ENCODE peak calls at places on chromosomes 6 and 20, in seven cellular contexts. F is K562, C is SK-N-SH, I is HCT116, Z is GM12878, P is HepG2, Q is H1. K is an unnamed sample.
A peak's percentile ranks its signal among the peaks of the same experiment; 100 is the strongest.

GRCh38 chr6:101926149-101926925 is 532.8 kb downstream of the GRIK2 start:
- DNase-seq in Z (no peak), F (no peak), Q (no peak), C (no peak), I (no peak), P (no peak), K (no peak)

GRCh38 chr6:19535351-19535750 is 301.8 kb upstream of the ID4 start:
- DNase-seq in Z (no peak), C (no peak), Q (no peak), F (no peak), I (no peak), P (no peak), K (no peak)

GRCh38 chr20:48928832-48929725 is 7.6 kb downstream of the ARFGEF2 start:
- DNase-seq in Z (no peak), F (no peak), C (no peak), P (no peak), I (no peak), Q (no peak), K (no peak)

GRCh38 chr6:13261464-13261994 is 66.8 kb downstream of the TBC1D7 start:
- DNase-seq in P (no peak), I (no peak), Z (peak; percentile 80), F (no peak), Q (no peak), C (no peak), K (no peak)

GRCh38 chr6:129486333-129486732 is 223.6 kb downstream of the ARHGAP18 start:
- DNase-seq in F (no peak), Z (no peak), Q (no peak), C (no peak), P (no peak), I (no peak), K (no peak)

GRCh38 chr20:33817411-33817810 is 6.3 kb downstream of the CHMP4B start:
- DNase-seq in I (no peak), Q (no peak), C (no peak), F (no peak), Z (no peak), P (no peak), K (no peak)

GRCh38 chr6:135537782-135538301 is 40.3 kb upstream of the AHI1 start:
- DNase-seq in Q (no peak), Z (no peak), C (no peak), I (peak; percentile 34), P (no peak), F (no peak), K (no peak)

GRCh38 chr6:11931296-11932035 is 80.6 kb upstream of the HIVEP1 start:
- DNase-seq in P (no peak), C (no peak), I (no peak), Z (no peak), Q (no peak), F (peak; percentile 98), K (no peak)

GRCh38 chr6:37495199-37495913 is 4.3 kb downstream of the CCDC167 start:
- DNase-seq in Q (no peak), I (no peak), Z (no peak), P (no peak), C (peak; percentile 66), F (no peak), K (no peak)

GRCh38 chr20:63830821-63831593 is at the start of gene ZBTB46:
- DNase-seq in Z (no peak), Q (no peak), P (no peak), F (peak; percentile 77), I (no peak), C (peak; percentile 99), K (peak; percentile 78)

GRCh38 chr20:63828545-63828944 is 2.5 kb downstream of the ZBTB46 start:
- DNase-seq in C (no peak), I (no peak), F (no peak), Q (no peak), Z (no peak), P (no peak), K (no peak)

GRCh38 chr20:63829598-63829942 is 1.5 kb downstream of the ZBTB46 start:
- DNase-seq in P (no peak), C (no peak), I (no peak), F (no peak), Z (no peak), Q (no peak), K (no peak)

GRCh38 chr20:63828951-63829350 is 2.1 kb downstream of the ZBTB46 start:
- DNase-seq in Z (no peak), Q (no peak), C (no peak), P (no peak), I (no peak), F (no peak), K (no peak)

DNA sequence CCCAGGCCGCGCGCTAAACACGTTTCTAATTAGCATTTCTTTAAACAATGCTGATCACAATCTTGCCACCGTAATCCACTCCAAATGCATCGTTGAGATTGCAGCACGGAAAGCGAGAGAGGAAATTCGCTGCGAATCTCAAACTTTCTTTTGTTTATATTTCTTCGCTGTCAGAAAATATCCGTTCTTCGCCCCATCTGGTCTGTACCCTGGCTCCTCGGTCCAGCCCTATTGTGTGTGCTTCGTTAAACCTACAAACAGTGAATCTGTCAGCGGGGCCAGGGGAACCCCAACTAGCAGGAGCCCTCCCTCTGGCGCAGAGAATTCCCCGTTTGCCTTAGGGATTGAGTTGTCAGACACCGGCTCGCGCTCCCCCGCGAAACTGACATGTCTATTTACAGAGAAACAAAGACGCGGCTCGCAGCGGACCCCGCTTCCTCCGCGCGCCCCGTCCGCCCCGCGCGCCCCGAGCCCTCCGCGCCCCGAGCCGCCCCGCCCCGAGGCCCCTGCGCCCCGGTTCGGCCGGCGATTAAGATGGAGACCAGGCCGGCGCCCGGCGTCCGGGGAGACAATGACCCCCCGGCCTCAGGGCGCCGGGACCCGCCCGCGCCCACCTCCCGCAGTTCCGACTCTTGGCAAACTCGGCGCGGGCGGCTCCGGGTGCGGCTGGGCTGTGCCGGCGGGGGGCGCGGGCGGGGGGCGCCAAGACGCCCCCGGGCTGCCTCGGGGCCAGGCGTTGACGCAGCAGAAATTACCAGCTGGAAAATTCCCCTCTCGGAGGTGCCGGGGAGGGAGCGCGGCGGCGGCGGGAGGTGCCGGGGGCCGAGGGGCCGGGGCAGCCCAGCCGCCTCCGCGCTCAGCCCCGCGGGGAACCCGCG is 882 bp downstream of the ZBTB46 start:
- DNase-seq in P (no peak), Z (no peak), C (peak; percentile 78), Q (no peak), I (no peak), F (no peak), K (no peak)
- TF ChIP-seq JUND in P (no peak), Z (no peak), C (no peak), Q (no peak), I (no peak), F (no peak), K (no peak)

GRCh38 chr6:107707346-107708270 is 116.5 kb downstream of the SCML4 start:
- DNase-seq in Z (no peak), I (no peak), Q (no peak), C (no peak), P (no peak), F (no peak), K (no peak)

GRCh38 chr6:107706516-107706915 is 117.6 kb downstream of the SCML4 start:
- DNase-seq in Z (no peak), F (no peak), I (no peak), Q (no peak), C (no peak), P (no peak), K (no peak)

GRCh38 chr6:107708435-107708834 is 115.7 kb downstream of the SCML4 start:
- DNase-seq in F (no peak), I (no peak), P (no peak), C (no peak), Q (no peak), Z (no peak), K (no peak)

GRCh38 chr6:107701231-107701630 is 122.9 kb downstream of the SCML4 start:
- DNase-seq in C (no peak), P (no peak), I (no peak), Z (no peak), Q (no peak), F (no peak), K (no peak)

GRCh38 chr6:107704377-107705013 is 119.6 kb downstream of the SCML4 start:
- DNase-seq in C (peak; percentile 69), I (peak; percentile 18), Q (no peak), F (peak; percentile 51), Z (no peak), P (peak; percentile 29), K (no peak)
- TF ChIP-seq JUND in C (no peak), I (no peak), Q (no peak), F (no peak), Z (no peak), P (no peak), K (no peak)

DNA sequence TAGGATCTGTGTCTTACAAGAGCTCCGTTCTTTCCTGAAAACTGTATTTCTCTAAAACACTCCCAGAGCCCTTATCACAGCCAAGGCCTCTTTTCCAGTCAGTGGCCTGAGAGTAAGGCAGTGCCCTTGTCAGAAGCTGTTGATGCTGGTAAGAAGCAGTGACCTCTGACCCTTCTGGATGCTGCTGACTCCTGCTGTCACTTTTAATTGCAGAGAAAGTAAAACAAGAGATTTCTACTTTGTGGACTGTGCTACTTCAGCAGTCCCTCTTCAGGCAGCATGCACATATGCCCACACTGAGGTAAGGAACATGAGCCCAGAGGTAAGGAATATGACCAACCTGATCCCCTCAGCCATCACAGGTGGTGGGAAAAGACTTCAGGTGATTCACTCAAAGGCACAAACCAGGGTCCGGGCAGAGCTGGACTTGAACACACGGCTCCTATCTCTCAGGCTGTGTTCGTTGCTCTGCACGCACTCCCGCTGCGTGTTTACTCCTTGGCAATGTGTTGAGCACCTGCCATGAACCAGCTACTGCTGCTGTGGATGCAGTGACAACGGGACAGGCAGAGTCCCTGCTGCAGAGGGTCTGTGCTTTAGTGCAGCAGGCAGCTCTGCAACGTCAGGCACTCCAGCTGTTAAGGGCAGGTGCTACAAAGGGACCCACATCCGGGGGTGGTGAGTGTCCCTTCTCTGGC is 201.9 kb upstream of the CST7 start:
- DNase-seq in C (no peak), P (no peak), F (no peak), I (no peak), Z (no peak), Q (no peak), K (no peak)
- TF ChIP-seq JUND in C (no peak), P (no peak), F (no peak), I (no peak), Z (no peak), Q (no peak), K (no peak)

GRCh38 chr20:50756447-50756846 is 25.1 kb downstream of the PARD6B start:
- DNase-seq in Q (no peak), C (no peak), F (no peak), I (no peak), P (no peak), Z (no peak), K (peak; percentile 20)
- TF ChIP-seq JUND in Q (no peak), C (no peak), F (no peak), I (no peak), P (no peak), Z (no peak), K (no peak)